ENCODE peak calls at places on chromosomes 2 and 18, in four cellular contexts. One of them, this sample, is unnamed.

GRCh38 chr2:215791481-215791937 is 221.8 kb downstream of the MREG start:
- DNase-seq in neuronal stem cell: no peak
- DNase-seq in K562: no peak
- DNase-seq in hepatocyte: no peak
- DNase-seq in this sample: no peak

GRCh38 chr2:193793914-193794313 is 1599.2 kb upstream of the TMEFF2 start:
- DNase-seq in neuronal stem cell: no peak
- DNase-seq in hepatocyte: no peak
- DNase-seq in K562: no peak
- DNase-seq in this sample: no peak

GRCh38 chr2:197137826-197138480 is 172.6 kb downstream of the ANKRD44 start:
- DNase-seq in hepatocyte: no peak
- DNase-seq in K562: no peak
- DNase-seq in neuronal stem cell: no peak
- DNase-seq in this sample: no peak

GRCh38 chr2:145845207-145845894 is 1325.4 kb upstream of the ZEB2 start:
- DNase-seq in K562: no peak
- DNase-seq in neuronal stem cell: no peak
- DNase-seq in hepatocyte: no peak
- DNase-seq in this sample: peak

GRCh38 chr18:31942301-31942998 is 478 bp downstream of the TRAPPC8 start:
- DNase-seq in K562: peak
- DNase-seq in neuronal stem cell: no peak
- DNase-seq in hepatocyte: peak
- DNase-seq in this sample: peak

GRCh38 chr2:54409752-54410151 is 46.4 kb upstream of the SPTBN1 start:
- DNase-seq in hepatocyte: no peak
- DNase-seq in neuronal stem cell: no peak
- DNase-seq in K562: no peak
- DNase-seq in this sample: no peak

GRCh38 chr2:39513641-39514094 is 76.6 kb upstream of the MAP4K3 start:
- DNase-seq in hepatocyte: peak
- DNase-seq in neuronal stem cell: no peak
- DNase-seq in K562: peak
- DNase-seq in this sample: peak

GRCh38 chr18:32468147-32468845 is 2.4 kb downstream of the GAREM1 start:
- DNase-seq in hepatocyte: no peak
- DNase-seq in K562: no peak
- DNase-seq in neuronal stem cell: no peak
- DNase-seq in this sample: no peak

GRCh38 chr2:123606631-123607030 is 418.5 kb upstream of the CNTNAP5 start:
- DNase-seq in neuronal stem cell: no peak
- DNase-seq in hepatocyte: no peak
- DNase-seq in K562: no peak
- DNase-seq in this sample: no peak

GRCh38 chr2:39530423-39530866 is 93.4 kb upstream of the MAP4K3 start:
- DNase-seq in K562: no peak
- DNase-seq in hepatocyte: no peak
- DNase-seq in neuronal stem cell: no peak
- DNase-seq in this sample: peak

GRCh38 chr2:60358471-60358870 is 195.0 kb downstream of the BCL11A start:
- DNase-seq in K562: no peak
- DNase-seq in neuronal stem cell: no peak
- DNase-seq in hepatocyte: no peak
- DNase-seq in this sample: peak

GRCh38 chr2:166404831-166405568 is 29.3 kb upstream of the SCN9A start:
- DNase-seq in K562: no peak
- DNase-seq in neuronal stem cell: no peak
- DNase-seq in hepatocyte: no peak
- DNase-seq in this sample: no peak

GRCh38 chr18:63470751-63471150 is 6.0 kb upstream of the SERPINB5 start:
- DNase-seq in hepatocyte: no peak
- DNase-seq in neuronal stem cell: no peak
- DNase-seq in K562: no peak
- DNase-seq in this sample: no peak

GRCh38 chr2:10073706-10074105 is 6.5 kb downstream of the CYS1 start:
- DNase-seq in hepatocyte: peak
- DNase-seq in neuronal stem cell: no peak
- DNase-seq in K562: no peak
- DNase-seq in this sample: no peak

GRCh38 chr2:72204782-72205545 is 57.3 kb upstream of the CYP26B1 start:
- DNase-seq in neuronal stem cell: no peak
- DNase-seq in K562: no peak
- DNase-seq in hepatocyte: no peak
- DNase-seq in this sample: no peak

GRCh38 chr18:2968559-2968958 is 44.4 kb downstream of the LPIN2 start:
- DNase-seq in K562: no peak
- DNase-seq in hepatocyte: no peak
- DNase-seq in neuronal stem cell: no peak
- DNase-seq in this sample: no peak

GRCh38 chr18:64137914-64138313 is 11.0 kb downstream of the LINC00305 start:
- DNase-seq in neuronal stem cell: no peak
- DNase-seq in hepatocyte: no peak
- DNase-seq in K562: no peak
- DNase-seq in this sample: no peak

GRCh38 chr18:72833471-72833870 is 34.3 kb downstream of the NETO1 start:
- DNase-seq in hepatocyte: no peak
- DNase-seq in K562: no peak
- DNase-seq in neuronal stem cell: no peak
- DNase-seq in this sample: no peak

GRCh38 chr2:196242131-196242620 is 70.8 kb upstream of the STK17B start:
- DNase-seq in neuronal stem cell: no peak
- DNase-seq in hepatocyte: no peak
- DNase-seq in K562: no peak
- DNase-seq in this sample: peak

GRCh38 chr2:112019510-112019909 is 35.6 kb upstream of the TMEM87B start:
- DNase-seq in hepatocyte: peak
- DNase-seq in K562: no peak
- DNase-seq in neuronal stem cell: no peak
- DNase-seq in this sample: no peak
- H3K4me2 ChIP-seq in hepatocyte: no peak
- H3K4me2 ChIP-seq in K562: no peak
- H3K4me2 ChIP-seq in neuronal stem cell: no peak
- H3K4me2 ChIP-seq in this sample: no peak

DNA sequence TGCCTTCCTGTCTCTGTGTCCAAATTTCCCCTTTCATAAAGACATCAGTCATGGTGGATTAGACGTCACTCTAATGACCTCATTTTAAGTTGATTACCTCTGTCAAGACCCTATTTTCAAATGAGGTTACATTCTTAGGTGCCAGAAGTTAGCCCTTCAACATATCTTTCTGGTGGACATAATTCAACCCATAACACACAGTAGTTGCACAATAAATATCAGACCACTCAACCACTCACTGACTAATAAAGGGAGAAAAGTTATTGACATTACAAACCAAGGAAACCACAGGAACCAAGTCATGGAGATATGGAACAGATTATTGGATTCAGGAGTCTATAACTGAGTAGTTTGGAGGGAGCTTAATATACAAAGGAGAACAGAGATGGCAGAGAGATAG is 377.4 kb upstream of the ACVR2A start:
- DNase-seq in hepatocyte: no peak
- DNase-seq in neuronal stem cell: no peak
- DNase-seq in K562: no peak
- DNase-seq in this sample: no peak
- H3K4me2 ChIP-seq in hepatocyte: no peak
- H3K4me2 ChIP-seq in neuronal stem cell: no peak
- H3K4me2 ChIP-seq in K562: no peak
- H3K4me2 ChIP-seq in this sample: no peak

GRCh38 chr18:75205760-75206109 is 3.2 kb downstream of the PTGR3 start:
- DNase-seq in hepatocyte: peak
- DNase-seq in K562: peak
- DNase-seq in neuronal stem cell: peak
- DNase-seq in this sample: no peak
- H3K4me2 ChIP-seq in hepatocyte: peak
- H3K4me2 ChIP-seq in K562: peak
- H3K4me2 ChIP-seq in neuronal stem cell: no peak
- H3K4me2 ChIP-seq in this sample: no peak

GRCh38 chr2:75614062-75614710 is 32.4 kb upstream of the MRPL19 start:
- DNase-seq in neuronal stem cell: no peak
- DNase-seq in hepatocyte: no peak
- DNase-seq in K562: no peak
- DNase-seq in this sample: no peak
- H3K4me2 ChIP-seq in neuronal stem cell: no peak
- H3K4me2 ChIP-seq in hepatocyte: no peak
- H3K4me2 ChIP-seq in K562: no peak
- H3K4me2 ChIP-seq in this sample: no peak

GRCh38 chr2:128292599-128293425 is 25.9 kb downstream of the HS6ST1 start:
- DNase-seq in hepatocyte: no peak
- DNase-seq in K562: no peak
- DNase-seq in neuronal stem cell: no peak
- DNase-seq in this sample: no peak

GRCh38 chr2:128291844-128292598 is 26.6 kb downstream of the HS6ST1 start:
- DNase-seq in hepatocyte: no peak
- DNase-seq in neuronal stem cell: no peak
- DNase-seq in K562: no peak
- DNase-seq in this sample: no peak

GRCh38 chr2:128289439-128289838 is 29.2 kb downstream of the HS6ST1 start:
- DNase-seq in neuronal stem cell: no peak
- DNase-seq in hepatocyte: no peak
- DNase-seq in K562: no peak
- DNase-seq in this sample: no peak

GRCh38 chr2:128290356-128290755 is 28.3 kb downstream of the HS6ST1 start:
- DNase-seq in neuronal stem cell: no peak
- DNase-seq in hepatocyte: no peak
- DNase-seq in K562: no peak
- DNase-seq in this sample: no peak

DNA sequence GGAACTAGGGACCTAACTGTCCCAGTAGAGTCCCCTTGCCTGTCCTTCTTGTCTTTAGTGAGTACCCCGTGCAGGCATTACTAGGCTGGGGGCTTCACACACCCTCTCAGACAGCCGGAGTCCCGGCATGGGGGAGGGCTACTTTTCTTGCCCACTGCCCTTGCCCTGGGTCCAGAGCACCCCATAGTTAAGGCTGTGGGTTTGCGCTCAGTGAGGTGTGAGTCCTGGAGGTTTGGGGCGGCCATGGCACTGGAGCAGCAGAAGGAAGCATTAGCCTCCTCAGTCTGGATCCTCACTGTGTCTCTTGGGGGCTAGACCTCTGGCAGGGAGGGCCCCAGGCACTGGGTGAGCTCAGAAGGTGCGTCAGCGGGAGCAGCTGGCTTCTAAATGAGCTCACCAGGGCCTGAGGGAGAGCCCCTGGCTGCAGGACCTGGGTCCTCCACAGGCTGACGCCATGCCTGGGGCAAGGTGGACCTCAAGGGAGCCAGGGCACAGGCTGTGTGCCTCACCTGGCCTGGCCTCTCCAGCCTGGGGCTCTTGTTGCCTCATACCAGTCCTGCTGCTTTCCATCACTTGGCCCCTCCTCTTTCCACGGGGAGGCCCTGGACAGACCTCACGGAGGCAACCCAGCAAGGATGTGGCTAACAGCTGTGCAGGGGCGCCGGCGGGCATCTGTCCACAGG is 27.4 kb downstream of the HS6ST1 start:
- DNase-seq in neuronal stem cell: no peak
- DNase-seq in K562: no peak
- DNase-seq in hepatocyte: no peak
- DNase-seq in this sample: no peak
- H3K4me2 ChIP-seq in neuronal stem cell: no peak
- H3K4me2 ChIP-seq in K562: no peak
- H3K4me2 ChIP-seq in hepatocyte: no peak
- H3K4me2 ChIP-seq in this sample: no peak